ENCODE peak calls at places on chromosomes 12 and 14, in ten cellular contexts. M, R, Z, G, N, S, B, L, A and F are unnamed samples.

GRCh38 chr14:64954491-64955240 is 12.1 kb upstream of the GPX2 start:
- DNase-seq in R (no peak), B (no peak), S (no peak), G (no peak), Z (no peak), N (no peak), M (no peak), L (no peak), A (no peak), F (no peak)

GRCh38 chr12:121939992-121940766 is 21.8 kb downstream of the CFAP251 start:
- DNase-seq in Z (no peak), N (no peak), L (no peak), A (no peak), S (no peak), M (no peak), B (no peak), G (no peak), R (no peak), F (no peak)

GRCh38 chr12:76024942-76025600 is 6.5 kb downstream of the PHLDA1 start:
- DNase-seq in A (no peak), Z (no peak), M (peak), S (no peak), L (no peak), B (no peak), G (peak), N (no peak), R (no peak), F (no peak)

GRCh38 chr14:82451675-82452074 is 918.0 kb upstream of the SEL1L start:
- DNase-seq in L (no peak), Z (no peak), M (no peak), R (no peak), S (no peak), G (no peak), A (no peak), N (no peak), B (no peak), F (no peak)

GRCh38 chr14:98507269-98507668 is 764.7 kb downstream of the BCL11B start:
- DNase-seq in L (no peak), Z (no peak), S (no peak), N (no peak), G (no peak), M (no peak), A (no peak), B (no peak), R (no peak), F (no peak)

GRCh38 chr14:92846162-92846897 is 52.2 kb downstream of the GOLGA5 start:
- DNase-seq in S (no peak), B (peak), G (no peak), A (no peak), Z (peak), N (no peak), L (no peak), M (no peak), R (no peak), F (no peak)

GRCh38 chr14:66359500-66359899 is 126.7 kb upstream of the CCDC196 start:
- DNase-seq in N (peak), G (peak), M (peak), B (no peak), S (no peak), Z (peak), R (no peak), L (peak), A (no peak), F (no peak)

GRCh38 chr12:14771651-14772137 is 31.6 kb downstream of the WBP11 start:
- DNase-seq in N (no peak), M (no peak), L (no peak), B (no peak), Z (peak), G (peak), S (no peak), A (no peak), R (peak), F (no peak)

GRCh38 chr12:88206636-88207035 is 64.5 kb downstream of the TMTC3 start:
- DNase-seq in S (no peak), B (peak), G (no peak), Z (no peak), M (peak), L (no peak), N (no peak), R (no peak), A (no peak), F (no peak)

GRCh38 chr12:12185424-12185823 is 81.4 kb downstream of the LRP6 start:
- DNase-seq in R (no peak), L (no peak), B (no peak), Z (no peak), N (no peak), S (no peak), A (no peak), G (no peak), M (no peak), F (no peak)

GRCh38 chr14:88352299-88353097 is 29.4 kb upstream of the KCNK10 start:
- DNase-seq in S (no peak), R (no peak), G (peak), Z (no peak), M (no peak), N (no peak), L (no peak), A (no peak), B (no peak), F (no peak)

GRCh38 chr14:102606296-102606695 is 13.8 kb downstream of the RCOR1 start:
- DNase-seq in B (no peak), N (no peak), R (no peak), A (no peak), S (no peak), L (no peak), M (no peak), G (no peak), Z (no peak), F (no peak)

GRCh38 chr12:109455706-109456105 is 21.4 kb downstream of the KCTD10 start:
- DNase-seq in Z (no peak), N (no peak), M (no peak), R (no peak), G (no peak), L (no peak), B (no peak), A (no peak), S (no peak), F (no peak)

GRCh38 chr14:101559624-101560533 is 1.4 kb upstream of the DIO3 start:
- DNase-seq in Z (no peak), R (no peak), M (no peak), N (peak), G (no peak), S (peak), B (peak), A (no peak), L (no peak), F (no peak)

GRCh38 chr14:24136684-24137528 is 912 bp downstream of the PSME1 start:
- DNase-seq in A (no peak), L (no peak), B (no peak), S (no peak), M (no peak), G (no peak), R (no peak), N (no peak), Z (peak), F (no peak)

GRCh38 chr12:85825751-85826150 is 10.5 kb downstream of the RASSF9 start:
- DNase-seq in M (no peak), S (no peak), R (no peak), B (no peak), A (no peak), L (no peak), G (no peak), Z (no peak), N (no peak), F (no peak)

GRCh38 chr14:63782683-63783389 is 55.0 kb upstream of the SGPP1 start:
- DNase-seq in G (no peak), L (no peak), N (no peak), Z (no peak), A (no peak), S (no peak), M (no peak), B (no peak), R (no peak), F (no peak)

GRCh38 chr12:130444081-130444480 is 106.4 kb downstream of the PIWIL1 start:
- DNase-seq in Z (no peak), S (no peak), B (no peak), R (no peak), A (no peak), L (no peak), G (no peak), M (no peak), N (no peak), F (no peak)

GRCh38 chr14:56120091-56120632 is 2.0 kb downstream of the PELI2 start:
- DNase-seq in G (peak), Z (no peak), N (no peak), S (no peak), A (no peak), R (no peak), B (peak), L (no peak), M (no peak), F (no peak)

GRCh38 chr14:56116128-56116900 is 1.9 kb upstream of the PELI2 start:
- DNase-seq in A (no peak), M (no peak), L (no peak), N (no peak), G (no peak), S (no peak), R (no peak), B (no peak), Z (peak), F (no peak)

GRCh38 chr14:56119221-56119967 is 1.2 kb downstream of the PELI2 start:
- DNase-seq in R (peak), B (peak), N (no peak), G (peak), S (peak), Z (peak), L (no peak), A (no peak), M (no peak), F (no peak)

GRCh38 chr14:56118611-56119181 is 485 bp downstream of the PELI2 start:
- DNase-seq in Z (peak), S (peak), A (peak), B (peak), R (peak), L (no peak), N (no peak), G (no peak), M (no peak), F (no peak)

DNA sequence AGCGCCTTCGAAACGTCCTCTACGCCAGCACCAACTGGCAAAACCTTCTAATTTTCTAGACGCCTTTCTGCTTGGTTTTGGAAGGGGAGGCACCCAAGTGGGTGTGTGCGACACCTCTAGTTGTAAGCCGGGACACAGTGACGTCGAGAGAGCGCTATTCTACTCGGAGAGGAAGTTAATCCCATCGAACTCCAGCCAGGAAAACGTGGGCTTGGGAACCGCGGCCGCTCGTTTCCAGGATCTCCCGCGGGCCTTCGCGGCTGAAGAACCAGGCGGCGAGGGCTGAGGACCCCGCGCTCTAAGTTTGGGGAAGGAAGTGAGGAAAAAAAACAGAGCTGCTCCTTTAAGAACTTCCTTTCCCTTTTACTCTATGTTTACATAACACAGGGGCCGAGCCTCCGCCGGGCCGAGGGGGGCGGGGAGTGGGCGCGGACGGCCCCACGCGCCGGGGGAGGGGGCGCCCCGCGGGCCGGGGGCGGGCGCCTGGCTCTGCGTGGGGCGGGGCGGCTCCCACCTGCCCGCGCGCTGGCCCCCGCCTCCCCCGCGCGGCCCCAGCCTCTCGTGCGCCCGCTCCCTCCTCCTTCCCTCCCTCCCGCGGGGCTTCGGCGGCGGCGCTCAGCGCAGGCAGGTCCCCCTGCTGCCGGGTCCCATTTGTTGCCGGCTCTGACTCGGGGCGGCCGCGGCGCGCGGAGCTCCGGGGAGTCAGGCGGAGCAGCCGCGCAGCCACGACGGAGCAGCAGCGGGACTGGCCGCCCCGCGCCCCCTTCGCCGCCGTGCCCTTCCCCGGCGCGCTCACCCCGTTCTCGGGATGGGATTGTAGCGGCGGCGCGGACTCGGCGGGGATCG is at the start of gene PELI2:
- DNase-seq in R (peak), B (peak), L (peak), M (peak), Z (peak), G (peak), N (peak), A (peak), S (peak), F (peak)
- TF ChIP-seq CTCF in R (no peak), B (no peak), L (no peak), M (no peak), Z (no peak), G (no peak), N (peak), A (no peak), S (peak), F (no peak)

GRCh38 chr12:98745578-98746391 is 100.7 kb downstream of the APAF1 start:
- DNase-seq in M (no peak), B (peak), A (no peak), G (no peak), L (no peak), Z (peak), R (no peak), S (peak), N (no peak), F (no peak)

GRCh38 chr12:98741615-98742265 is 96.7 kb downstream of the APAF1 start:
- DNase-seq in B (no peak), G (peak), L (no peak), S (no peak), M (no peak), R (no peak), N (no peak), A (no peak), Z (peak), F (no peak)

GRCh38 chr12:98744692-98745091 is 99.6 kb downstream of the APAF1 start:
- DNase-seq in S (peak), Z (no peak), M (no peak), A (no peak), L (no peak), N (no peak), B (no peak), G (peak), R (no peak), F (no peak)

GRCh38 chr12:98741229-98741614 is 96.1 kb downstream of the APAF1 start:
- DNase-seq in Z (peak), S (no peak), R (no peak), B (no peak), N (no peak), L (no peak), M (no peak), A (no peak), G (no peak), F (no peak)

DNA sequence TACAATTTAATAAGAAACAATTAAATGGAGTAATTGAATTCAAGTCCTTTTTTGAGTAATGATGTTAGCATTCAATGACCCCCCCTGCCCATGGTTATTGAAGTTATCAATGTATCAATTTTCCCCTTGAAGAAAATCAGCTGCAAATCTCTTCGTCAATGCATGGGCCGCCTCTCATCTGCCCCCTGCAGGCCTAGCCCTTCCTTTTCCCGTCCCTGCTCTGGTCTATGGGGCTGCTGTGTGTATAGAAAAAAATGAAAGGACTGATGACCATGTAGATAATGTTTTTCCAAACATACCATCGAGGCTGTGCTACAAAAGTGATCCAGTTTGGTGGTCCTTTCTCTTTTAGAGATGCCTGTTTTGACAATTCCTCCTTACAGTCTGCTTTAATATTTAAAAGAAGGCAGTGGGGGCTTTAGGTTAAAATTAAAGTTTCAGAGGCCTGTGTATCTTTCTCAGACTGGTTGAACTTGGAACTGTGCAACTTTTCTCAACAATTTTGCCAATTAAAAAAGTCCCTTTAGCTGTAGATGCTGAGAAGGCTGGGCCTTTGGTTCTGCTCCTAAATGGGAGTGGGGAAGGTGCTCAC is 98.4 kb downstream of the APAF1 start:
- DNase-seq in G (peak), A (no peak), R (no peak), S (no peak), Z (peak), N (peak), M (no peak), B (peak), L (peak), F (no peak)
- TF ChIP-seq CTCF in G (peak), A (peak), R (peak), S (no peak), Z (peak), N (peak), M (no peak), B (peak), L (peak), F (no peak)

GRCh38 chr14:100278702-100279101 is 27.5 kb downstream of the SLC25A29 start:
- DNase-seq in A (no peak), N (no peak), G (no peak), M (no peak), S (no peak), B (no peak), L (peak), Z (no peak), R (no peak), F (no peak)
- TF ChIP-seq CTCF in A (no peak), N (no peak), G (no peak), M (peak), S (no peak), B (no peak), L (peak), Z (no peak), R (no peak), F (no peak)

GRCh38 chr14:80636071-80636470 is 305.5 kb downstream of the CEP128 start:
- DNase-seq in Z (peak), R (no peak), A (no peak), M (no peak), G (no peak), L (no peak), S (no peak), B (no peak), N (no peak), F (no peak)
- TF ChIP-seq CTCF in Z (no peak), R (no peak), A (peak), M (peak), G (peak), L (peak), S (no peak), B (no peak), N (peak), F (no peak)